ENCODE peak calls at places on chromosomes 6 and 20, in five cellular contexts. O, H, V, P and I are unnamed samples.

GRCh38 chr6:33976425-33977360 is 169.2 kb downstream of the GRM4 start:
- DNase-seq in O (peak; percentile 28), H (no peak), V (no peak), P (no peak), I (peak; percentile 25)

GRCh38 chr6:18742406-18742805 is 355.3 kb downstream of the RNF144B start:
- DNase-seq in O (no peak), H (peak; percentile 9), V (peak; percentile 23), P (no peak), I (no peak)

GRCh38 chr6:10583509-10583908 is 62.4 kb downstream of the GCNT2 start:
- DNase-seq in O (peak; percentile 83), H (no peak), V (no peak), P (no peak), I (no peak)

GRCh38 chr6:82862543-82862942 is 203.1 kb downstream of the UBE3D start:
- DNase-seq in O (no peak), H (no peak), V (peak; percentile 79), P (no peak), I (no peak)

GRCh38 chr6:593139-593906 is 63.6 kb downstream of the HUS1B start:
- DNase-seq in O (peak; percentile 82), H (peak; percentile 46), V (peak; percentile 80), P (no peak), I (no peak)

GRCh38 chr6:40344566-40345185 is 242.5 kb downstream of the LRFN2 start:
- DNase-seq in O (no peak), H (no peak), V (no peak), P (peak; percentile 48), I (no peak)

GRCh38 chr20:37072293-37073196 is 23.3 kb downstream of the RBL1 start:
- DNase-seq in O (no peak), H (no peak), V (no peak), P (no peak), I (no peak)

GRCh38 chr20:47174844-47175243 is 181.7 kb downstream of the ZMYND8 start:
- DNase-seq in O (no peak), H (no peak), V (no peak), P (no peak), I (no peak)

GRCh38 chr6:165308926-165309731 is at the start of gene C6orf118:
- DNase-seq in O (peak; percentile 93), H (peak; percentile 85), V (peak; percentile 61), P (peak; percentile 69), I (peak; percentile 84)

GRCh38 chr6:30912746-30913520 is 1.1 kb upstream of the VARS2 start:
- DNase-seq in O (no peak), H (no peak), V (no peak), P (no peak), I (no peak)

GRCh38 chr20:17654649-17655285 is 27.3 kb downstream of the RRBP1 start:
- DNase-seq in O (peak; percentile 91), H (peak; percentile 45), V (peak; percentile 79), P (peak; percentile 75), I (no peak)

GRCh38 chr20:37798312-37798711 is 104.5 kb downstream of the CTNNBL1 start:
- DNase-seq in O (no peak), H (no peak), V (no peak), P (no peak), I (no peak)

GRCh38 chr20:50559149-50559548 is 49.0 kb downstream of the PTPN1 start:
- DNase-seq in O (no peak), H (no peak), V (peak; percentile 36), P (no peak), I (no peak)

GRCh38 chr6:34272022-34272926 is 23.5 kb upstream of the SMIM29 start:
- DNase-seq in O (peak; percentile 72), H (no peak), V (no peak), P (no peak), I (no peak)

GRCh38 chr6:48567016-48567415 is 456.0 kb upstream of the PTCHD4 start:
- DNase-seq in O (peak; percentile 35), H (no peak), V (peak; percentile 70), P (no peak), I (no peak)

GRCh38 chr6:36743538-36744441 is 46.2 kb downstream of the RAB44 start:
- DNase-seq in O (no peak), H (no peak), V (peak; percentile 37), P (no peak), I (no peak)

GRCh38 chr6:145899915-145900569 is 64.1 kb downstream of the SHPRH start:
- DNase-seq in O (no peak), H (no peak), V (no peak), P (no peak), I (no peak)

GRCh38 chr20:20513720-20514119 is 145.8 kb downstream of the INSM1 start:
- DNase-seq in O (no peak), H (no peak), V (no peak), P (no peak), I (no peak)

GRCh38 chr6:17388365-17388764 is 5.0 kb upstream of the CAP2 start:
- DNase-seq in O (no peak), H (no peak), V (no peak), P (no peak), I (no peak)

GRCh38 chr20:63732118-63733095 is 4.1 kb upstream of the LIME1 start:
- DNase-seq in O (no peak), H (no peak), V (no peak), P (peak; percentile 37), I (peak; percentile 63)

GRCh38 chr6:155171109-155171746 is 92.6 kb upstream of the CLDN20 start:
- DNase-seq in O (no peak), H (peak; percentile 90), V (peak; percentile 93), P (peak; percentile 72), I (no peak)

GRCh38 chr20:50844430-50845100 is 49.7 kb downstream of the BCAS4 start:
- DNase-seq in O (no peak), H (peak; percentile 84), V (peak; percentile 80), P (no peak), I (no peak)

GRCh38 chr6:4647414-4648365 is 128.5 kb upstream of the CDYL start:
- DNase-seq in O (peak; percentile 91), H (peak; percentile 69), V (peak; percentile 77), P (peak; percentile 93), I (no peak)

GRCh38 chr6:36571122-36572043 is 22.8 kb upstream of the SRSF3 start:
- DNase-seq in O (no peak), H (no peak), V (no peak), P (no peak), I (peak; percentile 4)

GRCh38 chr20:49279677-49280462 is 2.0 kb upstream of the ZNFX1 start:
- DNase-seq in O (no peak), H (no peak), V (no peak), P (no peak), I (no peak)

GRCh38 chr6:151330130-151330715 is 61.1 kb downstream of the ZBTB2 start:
- DNase-seq in O (no peak), H (peak; percentile 29), V (peak; percentile 95), P (no peak), I (no peak)

GRCh38 chr20:4153251-4153650 is 137.9 kb upstream of the RNF24 start:
- DNase-seq in O (no peak), H (no peak), V (no peak), P (peak; percentile 41), I (peak; percentile 33)

GRCh38 chr6:150191809-150192208 is 49.0 kb downstream of the PPP1R14C start:
- DNase-seq in O (no peak), H (no peak), V (peak; percentile 34), P (no peak), I (no peak)

GRCh38 chr6:18138906-18139305 is 16.0 kb downstream of the TPMT start:
- DNase-seq in O (peak; percentile 13), H (no peak), V (no peak), P (no peak), I (no peak)

GRCh38 chr6:111589366-111589765 is 16.3 kb downstream of the TRAF3IP2 start:
- DNase-seq in O (no peak), H (peak; percentile 57), V (peak; percentile 97), P (no peak), I (no peak)

GRCh38 chr20:31605902-31606677 is 1.0 kb downstream of the ID1 start:
- DNase-seq in O (peak; percentile 65), H (no peak), V (peak; percentile 30), P (peak; percentile 72), I (no peak)
- TF ChIP-seq CTCF in O (no peak), H (no peak), V (no peak), P (no peak), I (peak; percentile 25)

GRCh38 chr20:41671143-41671542 is 53.0 kb upstream of the CHD6 start:
- DNase-seq in O (no peak), H (no peak), V (no peak), P (no peak), I (no peak)
- TF ChIP-seq CTCF in O (no peak), H (no peak), V (no peak), P (no peak), I (no peak)

DNA sequence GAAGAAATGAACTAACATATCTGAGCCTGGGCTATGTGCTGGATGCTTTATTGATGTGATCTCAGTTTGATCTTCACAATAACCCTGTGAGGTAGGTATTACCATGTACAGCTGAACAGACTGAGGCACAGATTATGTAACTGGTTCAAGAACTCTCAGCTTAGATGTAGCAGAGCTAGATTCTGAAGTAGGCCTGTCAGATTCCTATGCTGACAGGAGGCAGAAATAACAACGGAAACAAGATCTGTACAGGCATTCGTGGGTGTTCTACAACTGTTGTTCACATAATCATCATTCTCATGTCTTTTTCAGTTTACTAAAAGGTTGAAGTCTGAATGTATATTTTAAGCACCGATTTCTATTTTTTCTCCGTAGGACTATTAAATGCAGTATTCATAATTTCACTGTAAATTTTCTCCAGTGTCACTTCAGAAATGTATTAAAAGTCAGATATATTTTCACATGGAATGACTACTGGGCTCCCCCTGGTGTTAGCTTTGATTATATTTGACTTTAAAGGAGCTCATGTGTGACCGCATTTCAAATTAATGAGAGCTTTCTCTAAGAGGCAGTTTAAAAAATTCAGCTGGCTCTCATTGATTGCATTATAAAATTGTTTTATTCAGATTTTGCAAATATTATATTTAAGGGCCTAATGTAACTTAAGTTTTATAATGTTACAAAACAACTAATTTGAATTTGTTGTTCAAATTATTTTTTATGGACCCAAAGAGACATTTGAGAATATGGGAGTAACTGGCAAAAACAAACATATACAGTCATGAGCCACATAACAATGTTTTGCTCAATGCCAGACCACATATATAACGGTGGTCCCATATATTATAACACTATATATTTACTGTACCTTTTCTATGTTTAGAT is 36.4 kb upstream of the SLC17A4 start:
- DNase-seq in O (peak; percentile 60), H (peak; percentile 28), V (peak; percentile 53), P (no peak), I (no peak)
- TF ChIP-seq CTCF in O (peak; percentile 52), H (peak; percentile 54), V (peak; percentile 65), P (no peak), I (peak; percentile 86)

GRCh38 chr6:32179746-32180405 is 1.7 kb downstream of the RNF5 start:
- DNase-seq in O (no peak), H (no peak), V (no peak), P (no peak), I (peak; percentile 47)
- TF ChIP-seq CTCF in O (no peak), H (no peak), V (no peak), P (no peak), I (no peak)

GRCh38 chr20:62540504-62540903 is 64.7 kb upstream of the GATA5 start:
- DNase-seq in O (peak; percentile 56), H (no peak), V (no peak), P (no peak), I (no peak)
- TF ChIP-seq CTCF in O (peak; percentile 55), H (no peak), V (no peak), P (no peak), I (no peak)